ENCODE peak calls at places on chromosomes 1 and 21, in four cellular contexts. W is IMR-90, A is tibial artery, Y is choroid plexus epithelial cell. Q is an unnamed sample.

GRCh38 chr1:82706741-82707140 is 906.0 kb downstream of the ADGRL2 start:
- DNase-seq in A (no peak), W (peak), Y (peak), Q (no peak)

GRCh38 chr1:64944913-64945312 is 21.4 kb downstream of the JAK1 start:
- DNase-seq in Y (no peak), W (no peak), A (no peak), Q (no peak)

GRCh38 chr1:13823126-13823880 is 123.3 kb downstream of the PRDM2 start:
- DNase-seq in A (no peak), W (no peak), Y (no peak), Q (no peak)

GRCh38 chr21:34844924-34845238 is 176.1 kb downstream of the CLIC6 start:
- DNase-seq in Y (no peak), A (no peak), W (no peak), Q (no peak)

GRCh38 chr1:54254055-54254454 is 54.1 kb downstream of the MRPL37 start:
- DNase-seq in Y (peak), W (peak), A (no peak), Q (peak)

GRCh38 chr1:19208710-19209438 is 1.2 kb downstream of the UBR4 start:
- DNase-seq in W (peak), A (no peak), Y (peak), Q (peak)

GRCh38 chr1:181971424-181971823 is 90.1 kb downstream of the ZNF648 start:
- DNase-seq in W (no peak), Y (no peak), A (no peak), Q (no peak)

GRCh38 chr1:6096243-6097116 is 50.8 kb downstream of the KCNAB2 start:
- DNase-seq in Y (no peak), A (no peak), W (no peak), Q (no peak)

GRCh38 chr1:234848972-234849641 is 239.1 kb upstream of the IRF2BP2 start:
- DNase-seq in Y (peak), A (no peak), W (peak), Q (peak)

GRCh38 chr1:238537641-238538040 is 646.9 kb upstream of the ZP4 start:
- DNase-seq in Y (no peak), W (no peak), A (no peak), Q (no peak)

GRCh38 chr1:87333692-87334347 is 5.1 kb downstream of the LMO4 start:
- DNase-seq in W (peak), A (peak), Y (no peak), Q (no peak)

GRCh38 chr21:38505654-38506523 is 7.6 kb upstream of the ERG start:
- DNase-seq in A (no peak), Y (peak), W (peak), Q (peak)

GRCh38 chr1:150268342-150268705 is 492 bp downstream of the APH1A start:
- DNase-seq in W (no peak), A (peak), Y (peak), Q (peak)

GRCh38 chr1:205595861-205596260 is 36.0 kb downstream of the ELK4 start:
- DNase-seq in Y (no peak), W (no peak), A (no peak), Q (no peak)

GRCh38 chr1:93411000-93411399 is 36.9 kb upstream of the FNBP1L start:
- DNase-seq in Y (no peak), A (no peak), W (no peak), Q (no peak)

DNA sequence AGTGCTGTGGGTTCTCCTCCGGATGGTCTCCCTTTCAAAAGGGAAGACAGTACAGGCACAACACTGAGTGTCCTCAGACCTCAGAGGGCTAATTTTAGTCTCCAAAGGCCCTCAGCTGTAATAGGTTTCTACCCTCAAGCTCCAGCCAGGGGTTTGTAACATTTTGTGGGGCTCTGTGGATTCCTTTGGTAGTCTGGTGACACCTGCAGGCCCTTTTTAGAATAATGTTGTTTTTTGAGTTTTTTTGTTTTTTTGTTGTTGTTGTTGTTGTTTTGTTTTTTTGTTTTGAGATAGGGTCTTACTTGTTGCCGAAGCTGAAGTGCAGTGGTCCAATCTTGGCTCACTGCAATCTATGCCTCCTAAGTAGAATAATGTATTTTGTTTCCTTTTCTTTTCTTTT is 15.0 kb upstream of the TMEM201 start:
- DNase-seq in Y (peak), A (no peak), W (peak), Q (peak)
- TF ChIP-seq CTCF in Y (peak), A (peak), W (peak), Q (peak)

GRCh38 chr1:246139745-246140182 is 367.3 kb downstream of the SMYD3 start:
- DNase-seq in W (peak), A (no peak), Y (peak), Q (peak)
- H3K4me3 ChIP-seq in W (no peak), A (no peak), Y (no peak), Q (no peak)

GRCh38 chr1:212457740-212458338 is 25.1 kb downstream of the NENF start:
- DNase-seq in Y (peak), W (peak), A (no peak), Q (peak)
- TF ChIP-seq CTCF in Y (peak), W (peak), A (peak), Q (peak)

DNA sequence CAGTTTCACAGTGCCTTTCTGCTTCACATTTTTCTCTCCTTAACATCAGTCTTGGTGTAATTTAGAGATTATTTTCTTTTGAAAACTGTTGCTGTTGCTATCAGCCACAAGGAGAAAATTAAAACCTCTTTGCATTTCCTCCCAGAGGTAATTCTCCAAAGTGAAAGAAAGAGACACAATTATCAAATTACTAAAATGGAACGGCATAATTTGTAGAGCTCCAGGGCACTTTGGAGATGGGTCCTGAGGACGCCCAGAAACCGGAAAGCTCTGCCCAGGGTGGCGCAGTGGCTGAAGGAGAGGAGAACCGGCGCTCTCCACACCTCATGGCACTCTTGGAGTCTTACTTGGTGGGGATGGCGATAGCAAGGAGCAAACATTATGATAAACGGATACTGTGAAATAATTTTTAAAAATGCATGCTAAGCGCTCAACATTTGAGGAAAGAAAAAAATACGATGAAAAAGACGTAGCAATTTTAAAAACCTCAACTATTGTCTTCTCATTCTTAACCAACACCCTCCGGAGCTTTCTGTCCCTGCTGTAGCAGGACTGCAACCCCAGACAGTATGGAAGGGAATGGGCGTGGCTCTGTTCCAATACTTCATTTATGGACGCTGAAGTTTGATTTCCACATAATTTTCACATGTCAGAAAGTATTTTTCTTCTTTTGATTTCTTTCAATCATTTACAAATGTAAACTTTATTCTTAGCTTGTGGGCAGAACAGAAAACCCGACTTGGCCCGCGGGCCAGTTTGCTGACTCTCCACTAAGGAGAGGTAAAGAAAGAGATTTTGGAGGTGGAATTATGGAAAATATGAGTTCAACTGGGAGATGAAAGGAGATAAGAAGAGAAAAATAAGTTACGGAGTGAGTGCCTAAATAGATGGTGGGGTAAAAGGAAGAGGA is 1.1 kb downstream of the S100A11 start:
- DNase-seq in Y (peak), A (no peak), W (no peak), Q (peak)
- H3K4me3 ChIP-seq in Y (peak), A (peak), W (peak), Q (peak)